ENCODE peak calls at places on chromosomes 6 and 20, in seven cellular contexts. X is body of pancreas, F is cardiac muscle cell, N is A549, D is heart left ventricle, C is left lung, T is psoas muscle. R is an unnamed sample. For H3K9me3, the result is how much of the 10 kb centered on the place peaks cover.

GRCh38 chr6:54267798-54268197 is 40.4 kb upstream of the TINAG start:
- DNase-seq in X (peak), F (peak), N (peak), D (no peak), C (no peak), T (no peak), R (no peak)

GRCh38 chr6:7035837-7036249 is 71.9 kb upstream of the RREB1 start:
- DNase-seq in X (no peak), F (peak), N (no peak), D (no peak), C (no peak), T (no peak), R (no peak)

GRCh38 chr6:48535569-48535968 is 424.6 kb upstream of the PTCHD4 start:
- DNase-seq in X (no peak), F (peak), N (no peak), D (no peak), C (no peak), T (no peak), R (no peak)

GRCh38 chr6:128186724-128187123 is 285.9 kb upstream of the THEMIS start:
- DNase-seq in X (no peak), F (no peak), N (no peak), D (no peak), C (no peak), T (no peak), R (no peak)

GRCh38 chr6:109434456-109434855 is 6.0 kb downstream of the PPIL6 start:
- DNase-seq in X (no peak), F (peak), N (no peak), D (no peak), C (no peak), T (no peak), R (no peak)

GRCh38 chr20:59006864-59007757 is at the start of gene CTSZ:
- DNase-seq in X (peak), F (peak), N (peak), D (peak), C (peak), T (peak), R (peak)

GRCh38 chr20:25238319-25239037 is 9.4 kb upstream of the PYGB start:
- DNase-seq in X (no peak), F (peak), N (no peak), D (no peak), C (no peak), T (no peak), R (no peak)

GRCh38 chr20:32467506-32468312 is 109.6 kb downstream of the ASXL1 start:
- DNase-seq in X (peak), F (no peak), N (no peak), D (peak), C (peak), T (no peak), R (no peak)

GRCh38 chr6:25257686-25258348 is 21.4 kb upstream of the CARMIL1 start:
- DNase-seq in X (no peak), F (no peak), N (no peak), D (no peak), C (no peak), T (no peak), R (no peak)

GRCh38 chr6:75331134-75331533 is 46.5 kb upstream of the TMEM30A start:
- DNase-seq in X (no peak), F (peak), N (no peak), D (no peak), C (no peak), T (no peak), R (no peak)

GRCh38 chr6:168072730-168073129 is 6.3 kb downstream of the FRMD1 start:
- DNase-seq in X (no peak), F (no peak), N (no peak), D (no peak), C (no peak), T (no peak), R (no peak)

GRCh38 chr6:168070804-168071203 is 8.2 kb downstream of the FRMD1 start:
- DNase-seq in X (no peak), F (no peak), N (no peak), D (no peak), C (no peak), T (no peak), R (no peak)

GRCh38 chr6:168073937-168074730 is 4.9 kb downstream of the FRMD1 start:
- DNase-seq in X (no peak), F (no peak), N (no peak), D (no peak), C (no peak), T (no peak), R (no peak)

GRCh38 chr6:168072266-168072665 is 6.7 kb downstream of the FRMD1 start:
- DNase-seq in X (no peak), F (no peak), N (no peak), D (no peak), C (no peak), T (no peak), R (no peak)

GRCh38 chr6:168071620-168072019 is 7.4 kb downstream of the FRMD1 start:
- DNase-seq in X (no peak), F (no peak), N (peak), D (no peak), C (no peak), T (no peak), R (no peak)
- TF ChIP-seq CTCF in X (no peak), F (no peak), N (no peak), D (no peak), C (no peak), T (no peak), R (no peak)

GRCh38 chr6:30287139-30287538 is 39.6 kb upstream of the TRIM39 start:
- DNase-seq in X (no peak), F (no peak), N (no peak), D (no peak), C (no peak), T (no peak), R (no peak)

GRCh38 chr6:30282522-30282921 is 44.2 kb upstream of the TRIM39 start:
- DNase-seq in X (no peak), F (no peak), N (no peak), D (no peak), C (no peak), T (no peak), R (no peak)

DNA sequence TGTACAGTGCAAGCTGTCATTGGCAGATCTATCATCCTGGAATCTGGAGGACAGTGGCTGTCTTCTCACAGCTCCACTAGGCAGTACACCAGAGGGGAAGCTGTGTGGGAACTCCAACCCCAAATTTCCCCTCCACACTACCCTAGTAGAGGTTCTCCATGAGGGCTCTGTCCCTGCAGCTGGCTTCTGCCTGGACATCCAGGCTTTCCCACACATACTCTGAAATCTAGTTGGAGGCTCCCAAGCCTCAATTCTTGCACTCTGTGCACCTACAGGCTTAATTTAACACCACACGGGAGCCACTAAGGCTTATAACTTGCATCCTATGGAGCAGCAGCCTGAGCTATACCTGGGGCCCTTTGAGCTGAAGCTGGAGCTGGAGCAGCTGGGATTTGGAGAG is 43.0 kb upstream of the TRIM39 start:
- DNase-seq in X (no peak), F (no peak), N (no peak), D (no peak), C (no peak), T (no peak), R (no peak)
- H3K9me3 ChIP-seq in X (half or more), F (under half), N (half or more), D (half or more), C (under half), T (half or more), R (half or more)

GRCh38 chr6:141467881-141468280 is 664.8 kb upstream of the GJE1 start:
- DNase-seq in X (no peak), F (peak), N (no peak), D (no peak), C (no peak), T (no peak), R (no peak)

GRCh38 chr6:141472550-141472949 is 660.2 kb upstream of the GJE1 start:
- DNase-seq in X (no peak), F (no peak), N (no peak), D (no peak), C (no peak), T (no peak), R (no peak)

GRCh38 chr6:141467041-141467440 is 665.7 kb upstream of the GJE1 start:
- DNase-seq in X (no peak), F (no peak), N (no peak), D (no peak), C (no peak), T (no peak), R (no peak)

GRCh38 chr6:141472123-141472522 is 660.6 kb upstream of the GJE1 start:
- DNase-seq in X (no peak), F (no peak), N (no peak), D (no peak), C (no peak), T (no peak), R (no peak)

GRCh38 chr6:141470810-141471209 is 661.9 kb upstream of the GJE1 start:
- DNase-seq in X (no peak), F (no peak), N (no peak), D (no peak), C (no peak), T (no peak), R (no peak)
- H3K27ac ChIP-seq in X (no peak), F (no peak), N (no peak), D (no peak), C (no peak), T (no peak), R (no peak)

DNA sequence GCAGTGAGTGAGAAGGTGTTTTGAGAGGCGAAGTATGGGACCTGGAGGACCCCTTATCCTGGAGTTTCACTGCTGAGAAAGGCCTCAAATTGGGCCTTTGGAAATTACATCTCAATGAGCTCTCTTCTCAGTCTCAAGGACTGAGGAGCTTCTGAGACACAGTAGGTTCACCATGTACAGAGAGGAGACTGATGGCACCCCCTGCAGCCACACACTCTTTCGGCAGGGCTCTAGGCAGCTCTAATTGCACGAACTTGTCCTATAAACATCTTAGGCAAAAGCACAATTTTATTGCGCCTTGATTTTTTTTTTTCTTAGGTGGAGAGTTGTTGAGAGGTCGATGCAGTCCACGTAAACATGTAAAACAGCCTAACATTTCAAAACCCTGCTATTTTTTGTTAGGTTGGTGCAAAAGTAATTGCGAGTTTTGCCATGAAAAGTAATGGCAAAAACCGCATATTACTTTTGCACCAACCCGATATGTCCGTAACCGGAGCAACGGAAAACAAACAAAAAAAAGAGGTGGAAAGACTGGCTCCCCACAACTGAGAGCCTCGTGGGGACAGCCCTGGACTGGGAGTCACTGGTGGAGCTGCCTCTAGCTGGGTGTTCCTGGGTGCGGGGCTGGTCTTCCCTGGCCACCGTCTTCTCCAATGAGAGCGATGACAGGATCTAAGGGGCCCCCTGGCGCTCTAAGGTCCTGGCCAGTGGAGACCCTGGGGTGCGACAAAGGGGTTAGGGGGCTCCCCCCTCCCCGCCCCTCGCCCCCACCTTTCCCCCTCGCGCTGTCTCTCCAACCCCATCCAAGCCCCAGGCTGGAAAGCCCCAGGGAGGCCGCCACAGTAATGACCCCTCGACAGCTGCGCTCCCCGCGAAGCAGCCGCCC is 84.0 kb upstream of the EYA2 start:
- DNase-seq in X (no peak), F (no peak), N (no peak), D (no peak), C (no peak), T (no peak), R (no peak)
- TF ChIP-seq CTCF in X (no peak), F (no peak), N (no peak), D (no peak), C (no peak), T (no peak), R (no peak)